ENCODE peak calls at places on chromosomes 3 and 15, in four cellular contexts. N is adrenal gland, Z is psoas muscle, D is SJSA1. F is an unnamed sample. For H3K27me3, the result is how much of the 10 kb centered on the place peaks cover.

GRCh38 chr15:33201376-33202189 is 7.1 kb upstream of the FMN1 start:
- DNase-seq in N (peak), Z (peak), D (peak), F (no peak)

GRCh38 chr3:62605413-62606068 is 232.2 kb upstream of the FEZF2 start:
- DNase-seq in N (no peak), Z (no peak), D (no peak), F (no peak)

GRCh38 chr3:98964784-98965183 is 63.3 kb upstream of the DCBLD2 start:
- DNase-seq in N (no peak), Z (no peak), D (no peak), F (no peak)

GRCh38 chr3:29922990-29923746 is 642.3 kb downstream of the RBMS3 start:
- DNase-seq in N (peak), Z (no peak), D (peak), F (no peak)

GRCh38 chr3:28835751-28836150 is 445.1 kb upstream of the RBMS3 start:
- DNase-seq in N (no peak), Z (peak), D (no peak), F (no peak)

GRCh38 chr3:134799393-134799792 is 4.3 kb downstream of the EPHB1 start:
- DNase-seq in N (no peak), Z (no peak), D (no peak), F (no peak)

GRCh38 chr3:141147657-141148056 is 84.0 kb upstream of the PXYLP1 start:
- DNase-seq in N (no peak), Z (no peak), D (no peak), F (no peak)

GRCh38 chr3:171351676-171352075 is 108.5 kb downstream of the TNIK start:
- DNase-seq in N (no peak), Z (peak), D (peak), F (no peak)

GRCh38 chr3:101724329-101725191 is at the start of gene CEP97:
- DNase-seq in N (peak), Z (peak), D (peak), F (peak)

GRCh38 chr3:190579514-190580137 is 65.7 kb downstream of the IL1RAP start:
- DNase-seq in N (no peak), Z (no peak), D (no peak), F (no peak)

GRCh38 chr3:97927699-97928098 is 44.5 kb downstream of the RIOX2 start:
- DNase-seq in N (no peak), Z (no peak), D (no peak), F (no peak)

GRCh38 chr3:10822055-10822454 is 6.0 kb downstream of the SLC6A11 start:
- DNase-seq in N (no peak), Z (no peak), D (no peak), F (no peak)

GRCh38 chr15:89836255-89837133 is 21.8 kb upstream of the ANPEP start:
- DNase-seq in N (no peak), Z (no peak), D (peak), F (peak)

GRCh38 chr15:62883938-62884479 is 158.5 kb upstream of the TPM1 start:
- DNase-seq in N (no peak), Z (no peak), D (no peak), F (no peak)

GRCh38 chr3:12758025-12758830 is 831 bp downstream of the TMEM40 start:
- DNase-seq in N (peak), Z (peak), D (peak), F (no peak)

GRCh38 chr3:61200255-61200654 is 51.0 kb downstream of the FHIT start:
- DNase-seq in N (no peak), Z (no peak), D (no peak), F (no peak)

GRCh38 chr3:173624086-173624485 is 226.5 kb downstream of the NLGN1 start:
- DNase-seq in N (no peak), Z (no peak), D (no peak), F (no peak)

GRCh38 chr3:120693439-120694172 is 11.6 kb upstream of the HGD start:
- DNase-seq in N (peak), Z (no peak), D (peak), F (no peak)

GRCh38 chr15:39131605-39132004 is 449.3 kb upstream of the THBS1 start:
- DNase-seq in N (no peak), Z (no peak), D (peak), F (no peak)

GRCh38 chr3:195186041-195186709 is 84.8 kb downstream of the XXYLT1 start:
- DNase-seq in N (no peak), Z (no peak), D (no peak), F (no peak)

GRCh38 chr3:177498037-177498857 is 301.0 kb upstream of the TBL1XR1 start:
- DNase-seq in N (peak), Z (no peak), D (no peak), F (no peak)

GRCh38 chr15:23441204-23441603 is 5.8 kb downstream of the GOLGA6L2 start:
- DNase-seq in N (no peak), Z (no peak), D (no peak), F (no peak)

GRCh38 chr3:66582721-66583141 is 81.9 kb upstream of the LRIG1 start:
- DNase-seq in N (no peak), Z (peak), D (no peak), F (no peak)

GRCh38 chr3:124126446-124127017 is 134.6 kb upstream of the ROPN1 start:
- DNase-seq in N (no peak), Z (no peak), D (no peak), F (no peak)

GRCh38 chr3:72727207-72727606 is 121.0 kb downstream of the SHQ1 start:
- DNase-seq in N (no peak), Z (no peak), D (no peak), F (no peak)

GRCh38 chr3:67647390-67647878 is 7.0 kb downstream of the SUCLG2 start:
- DNase-seq in N (no peak), Z (peak), D (peak), F (no peak)

GRCh38 chr3:187112934-187113793 is 26.1 kb downstream of the RPL39L start:
- DNase-seq in N (no peak), Z (no peak), D (peak), F (no peak)

GRCh38 chr3:195033531-195034091 is 237.3 kb downstream of the XXYLT1 start:
- DNase-seq in N (no peak), Z (no peak), D (no peak), F (peak)

GRCh38 chr3:24373198-24373959 is 121.3 kb downstream of the THRB start:
- DNase-seq in N (no peak), Z (peak), D (no peak), F (no peak)

GRCh38 chr3:54157860-54158259 is 35.5 kb downstream of the CACNA2D3 start:
- DNase-seq in N (no peak), Z (no peak), D (no peak), F (no peak)

GRCh38 chr15:98843844-98844243 is 163.7 kb downstream of the PGPEP1L start:
- DNase-seq in N (no peak), Z (no peak), D (no peak), F (no peak)

GRCh38 chr3:49108346-49108745 is 3.8 kb upstream of the QARS1 start:
- DNase-seq in N (no peak), Z (no peak), D (no peak), F (no peak)

GRCh38 chr3:189233225-189233858 is 61.6 kb downstream of the TPRG1 start:
- DNase-seq in N (peak), Z (peak), D (peak), F (no peak)

GRCh38 chr3:94069242-94069813 is 6.5 kb downstream of the NSUN3 start:
- DNase-seq in N (no peak), Z (no peak), D (peak), F (no peak)

GRCh38 chr15:45285413-45285812 is 33.4 kb downstream of the SLC28A2 start:
- DNase-seq in N (no peak), Z (no peak), D (no peak), F (no peak)

GRCh38 chr15:72281713-72282112 is 9.4 kb upstream of the PARP6 start:
- DNase-seq in N (no peak), Z (no peak), D (no peak), F (no peak)
- H3K27me3 ChIP-seq in N (under half), Z (under half), D (under half), F (under half)

GRCh38 chr3:106809633-106810460 is 567.4 kb upstream of the CCDC54 start:
- DNase-seq in N (no peak), Z (no peak), D (no peak), F (no peak)

GRCh38 chr3:106810461-106810733 is 566.8 kb upstream of the CCDC54 start:
- DNase-seq in N (no peak), Z (no peak), D (no peak), F (no peak)

GRCh38 chr3:106814231-106814630 is 563.0 kb upstream of the CCDC54 start:
- DNase-seq in N (no peak), Z (peak), D (no peak), F (no peak)

GRCh38 chr3:106811376-106811775 is 565.9 kb upstream of the CCDC54 start:
- DNase-seq in N (no peak), Z (no peak), D (peak), F (no peak)

GRCh38 chr3:106813742-106814141 is 563.5 kb upstream of the CCDC54 start:
- DNase-seq in N (no peak), Z (no peak), D (no peak), F (no peak)
- H3K27ac ChIP-seq in N (peak), Z (no peak), D (no peak), F (peak)

DNA sequence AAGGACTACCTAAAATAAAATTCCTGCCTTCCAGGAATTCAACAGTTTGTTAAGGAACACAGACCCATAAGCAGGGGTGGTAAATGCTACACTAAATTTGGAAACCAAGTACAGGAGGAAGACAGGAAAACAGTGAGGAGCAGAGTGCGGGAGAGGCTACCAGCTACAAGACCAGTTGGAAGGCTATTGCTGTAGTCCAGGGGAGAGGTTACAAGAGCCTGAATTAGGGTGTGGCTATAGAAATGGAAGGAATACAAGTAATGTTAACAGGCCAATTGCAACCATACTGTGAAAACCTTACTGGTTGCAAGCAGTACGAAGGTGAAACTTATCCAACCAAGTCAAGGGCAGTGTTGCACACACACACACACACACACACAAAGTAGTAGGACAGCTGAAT is 885 bp upstream of the ARMC8 start:
- DNase-seq in N (no peak), Z (no peak), D (no peak), F (no peak)
- H3K4me3 ChIP-seq in N (no peak), Z (peak), D (no peak), F (peak)

DNA sequence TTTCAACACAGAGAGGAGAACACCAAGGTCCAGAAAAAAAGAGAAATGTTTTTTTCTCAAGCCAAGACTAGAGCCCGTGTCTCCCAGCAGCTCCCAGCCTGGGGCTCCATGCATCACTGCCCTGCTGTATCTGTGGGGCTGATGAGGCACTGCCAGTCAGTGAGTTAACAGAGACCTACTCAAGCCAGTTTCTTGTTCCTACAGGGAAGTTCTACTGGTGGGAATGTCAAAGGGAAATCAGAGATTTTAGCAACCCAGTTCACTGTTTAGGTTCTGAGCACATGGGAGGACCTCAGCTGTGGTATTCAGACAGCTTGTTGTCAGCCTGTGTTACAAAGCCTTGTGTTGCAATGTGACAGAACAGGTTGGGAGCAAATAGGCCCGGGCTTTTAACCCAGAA is 234.3 kb downstream of the TLE3 start:
- DNase-seq in N (no peak), Z (no peak), D (no peak), F (no peak)
- H3K27me3 ChIP-seq in N (under half), Z (under half), D (under half), F (under half)

DNA sequence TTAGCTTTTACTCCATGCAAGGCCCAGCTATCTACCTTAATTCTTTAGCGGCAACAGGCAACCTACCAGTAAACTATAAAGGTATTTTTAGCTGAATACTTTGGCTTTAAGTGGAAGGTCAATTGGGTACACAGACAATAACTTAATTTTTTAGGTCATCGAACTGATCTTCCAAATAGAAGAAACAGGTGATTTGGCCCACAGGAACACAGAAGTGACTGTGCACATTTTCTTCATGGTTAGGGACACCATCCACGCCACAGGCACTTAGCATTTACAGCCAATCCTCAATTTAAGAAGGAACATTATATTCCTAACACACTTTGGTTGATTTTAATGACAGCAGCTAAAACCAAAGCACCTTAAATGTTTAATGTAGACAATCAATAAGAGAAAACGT is 1.9 kb downstream of the ARPP19 start:
- DNase-seq in N (no peak), Z (no peak), D (no peak), F (no peak)
- H3K27ac ChIP-seq in N (no peak), Z (peak), D (no peak), F (no peak)

DNA sequence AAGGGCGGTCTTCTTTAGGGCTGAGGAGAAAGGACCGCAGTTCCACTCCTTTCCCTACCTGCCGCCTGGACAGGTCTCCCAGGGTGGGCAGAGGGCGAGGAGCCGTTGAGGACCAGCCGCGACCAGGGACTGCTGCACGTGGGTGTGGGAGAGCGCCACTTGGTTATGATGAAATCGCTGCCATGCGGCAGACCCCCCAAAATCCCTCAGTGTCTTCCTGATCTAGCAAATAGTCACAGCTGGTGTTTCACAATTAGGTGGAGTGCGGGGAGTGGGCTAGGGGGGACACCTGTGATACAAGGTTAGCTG is 1.5 kb downstream of the C3orf80 start:
- DNase-seq in N (no peak), Z (no peak), D (no peak), F (no peak)
- H3K4me3 ChIP-seq in N (no peak), Z (peak), D (no peak), F (peak)

GRCh38 chr15:60006203-60006782 is 2.2 kb downstream of the FOXB1 start:
- DNase-seq in N (no peak), Z (no peak), D (peak), F (no peak)

GRCh38 chr15:60010467-60011257 is 6.6 kb downstream of the FOXB1 start:
- DNase-seq in N (no peak), Z (no peak), D (no peak), F (no peak)

GRCh38 chr15:60009581-60010379 is 5.7 kb downstream of the FOXB1 start:
- DNase-seq in N (no peak), Z (no peak), D (no peak), F (no peak)

GRCh38 chr15:60006808-60007346 is 2.8 kb downstream of the FOXB1 start:
- DNase-seq in N (no peak), Z (no peak), D (no peak), F (no peak)

DNA sequence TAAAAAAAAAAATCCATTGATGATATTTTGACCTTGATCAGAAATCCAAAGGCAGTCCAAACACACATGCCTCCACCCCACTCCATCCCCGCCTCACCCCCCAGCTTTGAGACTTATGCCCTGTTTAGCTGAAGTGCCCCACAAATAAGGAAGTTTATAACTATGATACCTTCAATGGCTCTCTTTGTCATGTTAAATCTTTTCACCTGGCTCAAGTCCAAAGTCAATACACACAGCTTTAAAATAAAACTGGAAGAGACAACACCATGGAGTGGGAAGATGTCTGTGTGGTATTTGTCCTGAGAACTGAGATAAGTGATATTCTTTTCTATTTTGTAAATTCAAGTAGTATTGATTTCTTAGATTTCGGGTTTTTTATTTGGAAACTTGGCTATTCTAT is 5.0 kb downstream of the FOXB1 start:
- DNase-seq in N (no peak), Z (no peak), D (no peak), F (no peak)
- H3K27me3 ChIP-seq in N (half or more), Z (under half), D (half or more), F (under half)

F was measured in ascending aorta.